ENCODE peak calls at places on chromosomes 2 and 18, in four cellular contexts. One of them, this sample, is unnamed.

GRCh38 chr2:67311536-67311935 is 85.6 kb upstream of the ETAA1 start:
- DNase-seq in foreskin fibroblast: peak; percentile 83
- DNase-seq in brain microvascular endothelial cell: peak; percentile 48
- DNase-seq in A549: no peak
- DNase-seq in this sample: no peak

GRCh38 chr2:54773838-54774237 is 50.4 kb downstream of the EML6 start:
- DNase-seq in foreskin fibroblast: no peak
- DNase-seq in brain microvascular endothelial cell: no peak
- DNase-seq in A549: no peak
- DNase-seq in this sample: no peak

GRCh38 chr18:63320041-63320689 is 596 bp upstream of the BCL2 start:
- DNase-seq in foreskin fibroblast: peak; percentile 68
- DNase-seq in brain microvascular endothelial cell: peak; percentile 63
- DNase-seq in A549: peak; percentile 28
- DNase-seq in this sample: peak; percentile 64

GRCh38 chr2:164896634-164897033 is 55.0 kb upstream of the COBLL1 start:
- DNase-seq in foreskin fibroblast: peak; percentile 62
- DNase-seq in brain microvascular endothelial cell: peak; percentile 79
- DNase-seq in A549: peak; percentile 25
- DNase-seq in this sample: peak; percentile 76

GRCh38 chr2:229387815-229388214 is 116.7 kb upstream of the PID1 start:
- DNase-seq in foreskin fibroblast: no peak
- DNase-seq in brain microvascular endothelial cell: no peak
- DNase-seq in A549: no peak
- DNase-seq in this sample: no peak

GRCh38 chr18:44651453-44651852 is 29.2 kb upstream of the SETBP1 start:
- DNase-seq in foreskin fibroblast: peak; percentile 66
- DNase-seq in brain microvascular endothelial cell: peak; percentile 89
- DNase-seq in A549: peak; percentile 25
- DNase-seq in this sample: peak; percentile 63

GRCh38 chr2:7567646-7568045 is 650.4 kb downstream of the RNF144A start:
- DNase-seq in foreskin fibroblast: no peak
- DNase-seq in brain microvascular endothelial cell: no peak
- DNase-seq in A549: no peak
- DNase-seq in this sample: no peak

GRCh38 chr18:30982285-30982992 is 60.1 kb downstream of the DSC3 start:
- DNase-seq in foreskin fibroblast: no peak
- DNase-seq in brain microvascular endothelial cell: no peak
- DNase-seq in A549: no peak
- DNase-seq in this sample: no peak

GRCh38 chr2:128446866-128447537 is 128.3 kb upstream of the HS6ST1 start:
- DNase-seq in foreskin fibroblast: no peak
- DNase-seq in brain microvascular endothelial cell: no peak
- DNase-seq in A549: no peak
- DNase-seq in this sample: no peak

GRCh38 chr18:63783394-63783793 is 8.2 kb downstream of the SERPINB7 start:
- DNase-seq in foreskin fibroblast: no peak
- DNase-seq in brain microvascular endothelial cell: no peak
- DNase-seq in A549: no peak
- DNase-seq in this sample: peak; percentile 77

GRCh38 chr18:48635806-48636205 is 97.0 kb downstream of the CTIF start:
- DNase-seq in foreskin fibroblast: no peak
- DNase-seq in brain microvascular endothelial cell: no peak
- DNase-seq in A549: no peak
- DNase-seq in this sample: no peak

GRCh38 chr2:177242136-177242987 is 22.2 kb downstream of the NFE2L2 start:
- DNase-seq in foreskin fibroblast: peak; percentile 80
- DNase-seq in brain microvascular endothelial cell: peak; percentile 74
- DNase-seq in A549: peak; percentile 82
- DNase-seq in this sample: peak; percentile 95

GRCh38 chr2:237731663-237732062 is 66.9 kb upstream of the RBM44 start:
- DNase-seq in foreskin fibroblast: peak; percentile 75
- DNase-seq in brain microvascular endothelial cell: peak; percentile 68
- DNase-seq in A549: peak; percentile 79
- DNase-seq in this sample: peak; percentile 71

GRCh38 chr2:100009743-100010142 is 132.6 kb downstream of the AFF3 start:
- DNase-seq in foreskin fibroblast: no peak
- DNase-seq in brain microvascular endothelial cell: no peak
- DNase-seq in A549: no peak
- DNase-seq in this sample: no peak

GRCh38 chr2:42944744-42945415 is 152.5 kb upstream of the HAAO start:
- DNase-seq in foreskin fibroblast: no peak
- DNase-seq in brain microvascular endothelial cell: peak; percentile 43
- DNase-seq in A549: peak; percentile 60
- DNase-seq in this sample: no peak

GRCh38 chr2:121095257-121096080 is 189.5 kb downstream of the TFCP2L1 start:
- DNase-seq in foreskin fibroblast: peak; percentile 62
- DNase-seq in brain microvascular endothelial cell: peak; percentile 60
- DNase-seq in A549: peak; percentile 79
- DNase-seq in this sample: peak; percentile 51

GRCh38 chr2:142042536-142043199 is 88.1 kb downstream of the LRP1B start:
- DNase-seq in foreskin fibroblast: no peak
- DNase-seq in brain microvascular endothelial cell: no peak
- DNase-seq in A549: no peak
- DNase-seq in this sample: no peak

GRCh38 chr2:178478102-178478441 is 328 bp downstream of the FKBP7 start:
- DNase-seq in foreskin fibroblast: peak; percentile 7
- DNase-seq in brain microvascular endothelial cell: no peak
- DNase-seq in A549: no peak
- DNase-seq in this sample: peak; percentile 57

GRCh38 chr2:121220995-121221394 is 64.0 kb downstream of the TFCP2L1 start:
- DNase-seq in foreskin fibroblast: peak; percentile 17
- DNase-seq in brain microvascular endothelial cell: no peak
- DNase-seq in A549: peak; percentile 8
- DNase-seq in this sample: no peak

GRCh38 chr2:1628893-1629292 is 115.4 kb downstream of the PXDN start:
- DNase-seq in foreskin fibroblast: peak; percentile 81
- DNase-seq in brain microvascular endothelial cell: peak; percentile 60
- DNase-seq in A549: no peak
- DNase-seq in this sample: no peak

GRCh38 chr2:3114406-3115185 is 263.0 kb downstream of the EIPR1 start:
- DNase-seq in foreskin fibroblast: no peak
- DNase-seq in brain microvascular endothelial cell: no peak
- DNase-seq in A549: no peak
- DNase-seq in this sample: no peak

GRCh38 chr2:112725545-112726457 is 5.0 kb downstream of the NT5DC4 start:
- DNase-seq in foreskin fibroblast: no peak
- DNase-seq in brain microvascular endothelial cell: no peak
- DNase-seq in A549: no peak
- DNase-seq in this sample: no peak

GRCh38 chr2:120052597-120052996 is 39.7 kb downstream of the EPB41L5 start:
- DNase-seq in foreskin fibroblast: no peak
- DNase-seq in brain microvascular endothelial cell: no peak
- DNase-seq in A549: no peak
- DNase-seq in this sample: peak; percentile 59

GRCh38 chr2:199606193-199606780 is 148.5 kb upstream of the SATB2 start:
- DNase-seq in foreskin fibroblast: no peak
- DNase-seq in brain microvascular endothelial cell: no peak
- DNase-seq in A549: peak; percentile 12
- DNase-seq in this sample: no peak

GRCh38 chr18:63951302-63951705 is 2.2 kb downstream of the HMSD start:
- DNase-seq in foreskin fibroblast: no peak
- DNase-seq in brain microvascular endothelial cell: peak; percentile 45
- DNase-seq in A549: no peak
- DNase-seq in this sample: no peak

GRCh38 chr2:8719528-8719927 is 37.7 kb downstream of the ID2 start:
- DNase-seq in foreskin fibroblast: peak; percentile 3
- DNase-seq in brain microvascular endothelial cell: no peak
- DNase-seq in A549: no peak
- DNase-seq in this sample: no peak

GRCh38 chr18:67359868-67360838 is 156.4 kb downstream of the DSEL start:
- DNase-seq in foreskin fibroblast: peak; percentile 81
- DNase-seq in brain microvascular endothelial cell: peak; percentile 98
- DNase-seq in A549: peak; percentile 36
- DNase-seq in this sample: peak; percentile 91

GRCh38 chr2:145033438-145033837 is 513.5 kb upstream of the ZEB2 start:
- DNase-seq in foreskin fibroblast: no peak
- DNase-seq in brain microvascular endothelial cell: no peak
- DNase-seq in A549: no peak
- DNase-seq in this sample: no peak

GRCh38 chr18:3794537-3795348 is 344.8 kb downstream of the TGIF1 start:
- DNase-seq in foreskin fibroblast: peak; percentile 57
- DNase-seq in brain microvascular endothelial cell: peak; percentile 79
- DNase-seq in A549: no peak
- DNase-seq in this sample: peak; percentile 93

GRCh38 chr18:49094979-49095632 is 144.3 kb upstream of the SMAD7 start:
- DNase-seq in foreskin fibroblast: peak; percentile 82
- DNase-seq in brain microvascular endothelial cell: peak; percentile 70
- DNase-seq in A549: no peak
- DNase-seq in this sample: no peak

GRCh38 chr2:125942585-125943424 is 713.2 kb upstream of the GYPC start:
- DNase-seq in foreskin fibroblast: no peak
- DNase-seq in brain microvascular endothelial cell: no peak
- DNase-seq in A549: no peak
- DNase-seq in this sample: no peak

GRCh38 chr18:69948919-69949537 is 1.4 kb upstream of the CD226 start:
- DNase-seq in foreskin fibroblast: peak; percentile 20
- DNase-seq in brain microvascular endothelial cell: no peak
- DNase-seq in A549: no peak
- DNase-seq in this sample: peak; percentile 74

GRCh38 chr2:36975306-36975705 is 9.0 kb upstream of the STRN start:
- DNase-seq in foreskin fibroblast: no peak
- DNase-seq in brain microvascular endothelial cell: no peak
- DNase-seq in A549: no peak
- DNase-seq in this sample: no peak

GRCh38 chr2:130393318-130393910 is 37.6 kb downstream of the PTPN18 start:
- DNase-seq in foreskin fibroblast: no peak
- DNase-seq in brain microvascular endothelial cell: no peak
- DNase-seq in A549: no peak
- DNase-seq in this sample: peak; percentile 64

GRCh38 chr18:35162995-35163394 is 77.8 kb upstream of the ZNF397 start:
- DNase-seq in foreskin fibroblast: no peak
- DNase-seq in brain microvascular endothelial cell: no peak
- DNase-seq in A549: no peak
- DNase-seq in this sample: no peak

GRCh38 chr2:67898605-67899004 is 164.2 kb downstream of the C1D start:
- DNase-seq in foreskin fibroblast: peak; percentile 82
- DNase-seq in brain microvascular endothelial cell: no peak
- DNase-seq in A549: no peak
- DNase-seq in this sample: no peak

GRCh38 chr18:50879302-50880107 is 587 bp downstream of the ME2 start:
- DNase-seq in foreskin fibroblast: peak; percentile 26
- DNase-seq in brain microvascular endothelial cell: peak; percentile 42
- DNase-seq in A549: no peak
- DNase-seq in this sample: peak; percentile 56

This sample was measured in trophoblast cell.